ENCODE peak calls at places on chromosomes 3 and 15, in six cellular contexts. W is cardiac muscle cell, E is IMR-90, P is upper lobe of right lung, I is fibroblast of lung, X is K562. D is an unnamed sample.

GRCh38 chr3:62184559-62184958 is 188.8 kb downstream of the FEZF2 start:
- DNase-seq in W (peak; percentile 55), E (no peak), P (no peak), I (peak; percentile 28), X (no peak), D (no peak)

GRCh38 chr15:70492240-70493177 is 270.8 kb downstream of the UACA start:
- DNase-seq in W (peak; percentile 92), E (peak; percentile 81), P (peak; percentile 81), I (peak; percentile 83), X (no peak), D (peak; percentile 69)

GRCh38 chr15:92068121-92068520 is 214.6 kb downstream of the SLCO3A1 start:
- DNase-seq in W (no peak), E (peak; percentile 12), P (peak; percentile 4), I (no peak), X (no peak), D (no peak)

GRCh38 chr15:44710236-44711088 is 661 bp downstream of the PATL2 start:
- DNase-seq in W (peak; percentile 44), E (peak; percentile 42), P (no peak), I (peak; percentile 47), X (peak; percentile 41), D (peak; percentile 22)

GRCh38 chr3:11250902-11251806 is 21.0 kb upstream of the ATG7 start:
- DNase-seq in W (no peak), E (peak; percentile 24), P (no peak), I (no peak), X (no peak), D (no peak)

GRCh38 chr3:143661677-143662076 is 186.6 kb downstream of the SLC9A9 start:
- DNase-seq in W (no peak), E (no peak), P (no peak), I (no peak), X (no peak), D (no peak)

GRCh38 chr3:158097571-158098553 is 8.4 kb downstream of the SHOX2 start:
- DNase-seq in W (peak; percentile 55), E (peak; percentile 57), P (peak; percentile 87), I (no peak), X (no peak), D (peak; percentile 87)

GRCh38 chr3:186596568-186597287 is 16.1 kb upstream of the AHSG start:
- DNase-seq in W (peak; percentile 57), E (peak; percentile 16), P (peak; percentile 71), I (peak; percentile 26), X (no peak), D (no peak)

GRCh38 chr3:18505056-18505455 is 79.9 kb upstream of the SATB1 start:
- DNase-seq in W (no peak), E (no peak), P (no peak), I (no peak), X (no peak), D (no peak)

GRCh38 chr15:58641660-58642059 is 107.8 kb downstream of the ADAM10 start:
- DNase-seq in W (no peak), E (no peak), P (no peak), I (no peak), X (no peak), D (no peak)

GRCh38 chr3:63349583-63350177 is 71.6 kb downstream of the SYNPR start:
- DNase-seq in W (peak; percentile 79), E (peak; percentile 65), P (no peak), I (peak; percentile 77), X (peak; percentile 16), D (peak; percentile 64)

GRCh38 chr3:111859061-111859973 is at the start of gene PHLDB2:
- DNase-seq in W (peak; percentile 87), E (peak; percentile 67), P (peak; percentile 80), I (peak; percentile 71), X (no peak), D (peak; percentile 57)

GRCh38 chr3:64272842-64273241 is 47.6 kb upstream of the PRICKLE2 start:
- DNase-seq in W (no peak), E (no peak), P (no peak), I (no peak), X (no peak), D (no peak)

GRCh38 chr3:122245513-122246174 is 62.2 kb downstream of the CASR start:
- DNase-seq in W (peak; percentile 27), E (peak; percentile 78), P (no peak), I (no peak), X (no peak), D (no peak)

GRCh38 chr15:46921906-46922305 is 795.4 kb upstream of the SEMA6D start:
- DNase-seq in W (no peak), E (no peak), P (no peak), I (no peak), X (no peak), D (no peak)

GRCh38 chr15:90318591-90318990 is 33.5 kb upstream of the ZNF774 start:
- DNase-seq in W (no peak), E (no peak), P (no peak), I (no peak), X (no peak), D (no peak)

GRCh38 chr3:12679468-12679867 is 15.6 kb upstream of the RAF1 start:
- DNase-seq in W (peak; percentile 37), E (peak; percentile 94), P (no peak), I (peak; percentile 72), X (no peak), D (no peak)

GRCh38 chr3:185733980-185734724 is 90.7 kb downstream of the IGF2BP2 start:
- DNase-seq in W (peak; percentile 88), E (peak; percentile 89), P (no peak), I (peak; percentile 89), X (peak; percentile 80), D (peak; percentile 66)

GRCh38 chr3:195715583-195716266 is 5.1 kb upstream of the MUC20 start:
- DNase-seq in W (no peak), E (peak; percentile 57), P (no peak), I (peak; percentile 45), X (no peak), D (no peak)

GRCh38 chr15:93239591-93239990 is 150.6 kb upstream of the RGMA start:
- DNase-seq in W (no peak), E (no peak), P (no peak), I (no peak), X (no peak), D (no peak)

DNA sequence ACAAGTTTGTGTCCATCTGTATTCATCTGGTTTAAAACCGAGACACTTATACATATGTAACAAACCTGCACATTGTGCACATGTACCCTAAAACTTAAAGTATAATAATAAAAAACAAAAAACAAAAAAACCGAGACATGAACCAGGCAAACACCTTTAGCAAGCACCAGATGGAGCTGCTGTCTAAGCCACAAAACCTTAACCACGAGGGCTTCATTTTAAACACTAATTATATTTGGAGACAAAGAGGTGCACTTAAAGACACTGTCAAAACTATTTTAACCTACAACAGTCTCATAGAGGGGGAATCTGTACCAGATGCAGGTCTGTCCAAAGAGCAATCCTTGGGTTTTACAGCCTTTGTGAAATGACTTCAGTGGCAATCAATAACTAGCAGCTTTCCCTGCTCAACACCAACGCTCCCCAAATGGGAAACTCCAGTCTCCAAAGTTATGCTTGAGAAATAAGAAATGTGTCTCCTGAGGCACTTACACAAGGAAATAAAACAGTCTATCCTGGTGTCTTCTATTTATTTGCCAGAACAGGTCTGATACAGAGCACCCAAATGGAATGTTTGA is 115.7 kb upstream of the TSPAN3 start:
- DNase-seq in W (peak; percentile 60), E (peak; percentile 47), P (no peak), I (peak; percentile 72), X (peak; percentile 27), D (peak; percentile 20)
- TF ChIP-seq CTCF in W (peak; percentile 57), E (peak; percentile 62), P (peak; percentile 36), I (peak; percentile 60), X (peak; percentile 59), D (peak; percentile 54)

GRCh38 chr3:45950131-45950530 is 6.9 kb downstream of the CXCR6 start:
- DNase-seq in W (no peak), E (no peak), P (no peak), I (no peak), X (no peak), D (no peak)

GRCh38 chr3:45949432-45949831 is 6.2 kb downstream of the CXCR6 start:
- DNase-seq in W (no peak), E (no peak), P (no peak), I (no peak), X (no peak), D (no peak)

GRCh38 chr3:45948409-45948808 is 5.1 kb downstream of the CXCR6 start:
- DNase-seq in W (peak; percentile 48), E (peak; percentile 89), P (no peak), I (peak; percentile 60), X (no peak), D (no peak)

GRCh38 chr3:45947361-45947760 is 4.1 kb downstream of the CXCR6 start:
- DNase-seq in W (no peak), E (peak; percentile 61), P (no peak), I (no peak), X (no peak), D (no peak)

GRCh38 chr3:45948881-45949280 is 5.6 kb downstream of the CXCR6 start:
- DNase-seq in W (no peak), E (no peak), P (no peak), I (no peak), X (no peak), D (no peak)
- H3K36me3 ChIP-seq in W (peaks cover 28% of the 10 kb centered on the region), E (peaks cover 48% of the 10 kb centered on the region), P (peaks cover 84% of the 10 kb centered on the region), I (peaks cover 21% of the 10 kb centered on the region), X (peaks cover 78% of the 10 kb centered on the region), D (peaks cover 8% of the 10 kb centered on the region)

DNA sequence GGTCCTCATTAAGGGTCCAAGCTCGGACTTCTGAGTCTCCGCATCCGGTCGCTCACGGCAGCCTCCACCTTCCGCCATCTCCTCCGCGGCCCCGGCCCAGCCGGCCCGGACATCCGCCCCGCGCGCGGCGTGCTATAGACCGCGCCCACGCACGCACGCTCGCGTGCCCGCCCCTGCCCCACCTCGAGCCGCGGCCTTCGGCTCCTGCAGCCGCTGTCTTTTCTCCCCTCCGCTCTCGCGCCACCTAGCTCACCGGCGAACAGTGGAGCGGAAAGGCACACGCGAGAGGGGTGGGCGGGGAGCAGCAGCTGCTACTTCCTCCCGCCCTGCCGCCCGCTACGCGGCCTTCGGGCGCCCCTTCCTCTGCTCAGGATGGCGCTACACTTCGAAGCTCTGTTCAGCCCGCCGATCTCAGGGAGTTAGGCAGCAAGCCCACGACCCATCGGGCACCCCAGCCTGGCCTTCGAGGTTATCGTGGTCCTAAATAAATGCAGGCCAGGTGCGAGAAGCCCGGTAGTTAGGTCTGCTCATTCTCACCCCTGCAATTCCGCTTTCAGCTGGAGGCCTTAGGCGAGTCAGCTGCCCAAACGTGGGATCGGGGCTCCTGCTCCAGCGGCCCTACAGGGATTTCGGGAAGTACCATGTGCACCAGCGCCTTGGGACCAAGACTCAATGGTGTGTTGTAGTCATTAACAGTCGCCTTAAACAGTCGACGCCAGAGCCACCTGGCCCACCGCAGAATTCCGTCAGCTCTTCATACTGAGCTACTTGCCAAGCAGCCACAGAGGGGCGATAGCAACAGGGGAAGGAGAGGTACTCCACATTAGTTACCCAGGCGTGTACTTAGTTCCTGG is at the start of gene USP4:
- DNase-seq in W (peak; percentile 94), E (peak; percentile 87), P (peak; percentile 98), I (peak; percentile 86), X (peak; percentile 89), D (peak; percentile 91)
- TF ChIP-seq CTCF in W (peak; percentile 51), E (peak; percentile 62), P (peak; percentile 44), I (peak; percentile 60), X (peak; percentile 69), D (peak; percentile 43)

GRCh38 chr3:142500211-142500610 is 52.4 kb upstream of the XRN1 start:
- DNase-seq in W (no peak), E (peak; percentile 16), P (no peak), I (peak; percentile 22), X (no peak), D (no peak)

GRCh38 chr3:142502187-142502985 is 54.5 kb upstream of the XRN1 start:
- DNase-seq in W (no peak), E (no peak), P (no peak), I (no peak), X (no peak), D (no peak)

GRCh38 chr3:142498397-142499180 is 50.8 kb upstream of the XRN1 start:
- DNase-seq in W (peak; percentile 36), E (peak; percentile 6), P (no peak), I (peak; percentile 31), X (no peak), D (no peak)

GRCh38 chr3:142497729-142498128 is 49.9 kb upstream of the XRN1 start:
- DNase-seq in W (no peak), E (no peak), P (no peak), I (no peak), X (no peak), D (no peak)

GRCh38 chr3:142501004-142501926 is 53.4 kb upstream of the XRN1 start:
- DNase-seq in W (peak; percentile 53), E (peak; percentile 89), P (no peak), I (peak; percentile 81), X (no peak), D (no peak)
- H3K36me3 ChIP-seq in W (peaks cover 4% of the 10 kb centered on the region), E (peaks cover 4% of the 10 kb centered on the region), P (peaks cover 39% of the 10 kb centered on the region), I (peaks cover under 1% of the 10 kb centered on the region), X (peaks cover 64% of the 10 kb centered on the region), D (peaks cover 2% of the 10 kb centered on the region)